ENCODE peak calls at places on chromosomes 7 and 10, in five cellular contexts. O, Q, C, L and P are unnamed samples. For H3K9me3 and H3K27me3, the result is how much of the 10 kb centered on the place peaks cover.

GRCh38 chr10:1089017-1089689 is 33.0 kb downstream of the WDR37 start:
- DNase-seq in Q (no peak), O (no peak), L (no peak), C (no peak), P (no peak)

GRCh38 chr10:124156524-124157225 is 63.3 kb upstream of the CHST15 start:
- DNase-seq in O (no peak), Q (no peak), L (peak), C (peak), P (no peak)

GRCh38 chr10:59589721-59590120 is 119.9 kb downstream of the SLC16A9 start:
- DNase-seq in L (no peak), Q (no peak), O (no peak), C (no peak), P (no peak)

GRCh38 chr10:99996934-99997648 is 12.7 kb downstream of the DNMBP start:
- DNase-seq in O (no peak), L (no peak), C (peak), Q (no peak), P (peak)

GRCh38 chr7:112084506-112084905 is 121.7 kb downstream of the DOCK4 start:
- DNase-seq in Q (no peak), L (peak), C (peak), O (no peak), P (peak)

GRCh38 chr7:116211006-116211912 is 920 bp downstream of the TES start:
- DNase-seq in C (peak), O (peak), L (peak), Q (peak), P (peak)

GRCh38 chr10:102230264-102230860 is 4.3 kb downstream of the ELOVL3 start:
- DNase-seq in O (peak), L (peak), Q (no peak), C (peak), P (peak)

GRCh38 chr10:25028711-25029110 is 12.3 kb downstream of the THNSL1 start:
- DNase-seq in C (no peak), Q (no peak), O (no peak), L (no peak), P (no peak)

GRCh38 chr7:50644114-50644513 is 78.9 kb upstream of the DDC start:
- DNase-seq in Q (no peak), O (no peak), C (no peak), L (no peak), P (no peak)

GRCh38 chr7:3574386-3574785 is 273.3 kb downstream of the SDK1 start:
- DNase-seq in C (no peak), O (no peak), L (no peak), Q (no peak), P (no peak)

GRCh38 chr10:43315535-43316245 is 48.8 kb upstream of the RASGEF1A start:
- DNase-seq in C (no peak), L (no peak), Q (no peak), O (no peak), P (no peak)

GRCh38 chr10:103842605-103843004 is 12.8 kb downstream of the SH3PXD2A start:
- DNase-seq in L (no peak), O (no peak), Q (no peak), C (no peak), P (no peak)

GRCh38 chr7:43647772-43648643 is 65.1 kb downstream of the STK17A start:
- DNase-seq in Q (peak), O (no peak), C (peak), L (peak), P (peak)

GRCh38 chr10:88733215-88733614 is 26.6 kb upstream of the LIPN start:
- DNase-seq in Q (no peak), C (no peak), L (no peak), O (no peak), P (no peak)

GRCh38 chr7:149559711-149560110 is 62.1 kb upstream of the ZNF746 start:
- DNase-seq in L (peak), O (no peak), C (peak), Q (no peak), P (peak)

GRCh38 chr10:8817303-8817702 is 762.8 kb downstream of the GATA3 start:
- DNase-seq in Q (no peak), O (no peak), C (peak), L (no peak), P (no peak)

GRCh38 chr10:91210014-91210413 is 10.4 kb upstream of the PCGF5 start:
- DNase-seq in C (no peak), L (no peak), Q (no peak), O (no peak), P (no peak)

GRCh38 chr7:43648725-43649406 is 66.0 kb downstream of the STK17A start:
- DNase-seq in O (no peak), L (peak), C (peak), Q (no peak), P (peak)

GRCh38 chr10:27794157-27794556 is 48.5 kb upstream of the MKX start:
- DNase-seq in O (no peak), L (peak), C (no peak), Q (no peak), P (no peak)

GRCh38 chr7:23531794-23532489 is at the start of gene TRA2A:
- DNase-seq in L (peak), O (peak), C (peak), Q (peak), P (peak)

GRCh38 chr7:27196287-27196739 is 3.6 kb downstream of the HOXA13 start:
- DNase-seq in L (peak), O (peak), Q (peak), C (peak), P (peak)

GRCh38 chr7:94301024-94301588 is 93.6 kb upstream of the COL1A2 start:
- DNase-seq in C (peak), L (peak), O (peak), Q (peak), P (peak)

GRCh38 chr10:93680414-93681047 is 21.9 kb downstream of the FRA10AC1 start:
- DNase-seq in O (no peak), Q (peak), L (peak), C (peak), P (peak)

GRCh38 chr10:50216894-50217293 is 34.4 kb downstream of the ASAH2 start:
- DNase-seq in Q (no peak), L (peak), C (no peak), O (no peak), P (peak)

GRCh38 chr10:114393886-114394285 is 10.4 kb downstream of the AFAP1L2 start:
- DNase-seq in C (no peak), L (no peak), Q (no peak), O (no peak), P (no peak)

GRCh38 chr7:134777908-134778580 is 1.4 kb upstream of the CALD1 start:
- DNase-seq in O (no peak), Q (no peak), L (peak), C (peak), P (peak)

GRCh38 chr10:61097026-61097425 is 153.0 kb upstream of the RHOBTB1 start:
- DNase-seq in O (no peak), L (peak), C (no peak), Q (no peak), P (no peak)

GRCh38 chr7:66265566-66265965 is 60.4 kb downstream of the TPST1 start:
- DNase-seq in Q (no peak), L (peak), O (no peak), C (peak), P (peak)

GRCh38 chr7:80581472-80581871 is 57.0 kb upstream of the CD36 start:
- DNase-seq in Q (no peak), L (no peak), C (no peak), O (peak), P (no peak)

GRCh38 chr7:106057204-106057961 is 54.7 kb downstream of the SYPL1 start:
- DNase-seq in C (no peak), O (no peak), L (no peak), Q (no peak), P (no peak)

GRCh38 chr10:9302142-9302746 is 1247.8 kb downstream of the GATA3 start:
- DNase-seq in L (peak), O (no peak), Q (peak), C (peak), P (peak)

GRCh38 chr10:50373821-50374501 is 122.6 kb upstream of the ASAH2 start:
- DNase-seq in Q (no peak), L (peak), O (no peak), C (no peak), P (peak)

GRCh38 chr10:89655722-89656121 is 10.7 kb upstream of the PANK1 start:
- DNase-seq in Q (no peak), L (no peak), O (no peak), C (no peak), P (no peak)

GRCh38 chr10:133438711-133439273 is 14.4 kb upstream of the SPRN start:
- DNase-seq in C (no peak), O (no peak), L (peak), Q (peak), P (peak)

GRCh38 chr7:119724041-119724792 is 548.8 kb upstream of the KCND2 start:
- DNase-seq in O (no peak), L (no peak), Q (no peak), C (no peak), P (no peak)

GRCh38 chr10:113132651-113133088 is 182.6 kb downstream of the TCF7L2 start:
- DNase-seq in L (peak), Q (no peak), C (peak), O (no peak), P (peak)

GRCh38 chr10:91574236-91574635 is 58.6 kb downstream of the PPP1R3C start:
- DNase-seq in C (no peak), Q (no peak), O (no peak), L (no peak), P (no peak)

GRCh38 chr7:1695800-1696454 is 25.9 kb downstream of the ELFN1 start:
- DNase-seq in O (peak), L (no peak), C (no peak), Q (no peak), P (no peak)

GRCh38 chr10:3398825-3399646 is 226.5 kb upstream of the PITRM1 start:
- DNase-seq in O (peak), Q (no peak), L (peak), C (no peak), P (no peak)

GRCh38 chr7:54426406-54426805 is 115.8 kb upstream of the VSTM2A start:
- DNase-seq in C (no peak), Q (no peak), O (no peak), L (no peak), P (no peak)
- H3K9me3 ChIP-seq in C (under half), Q (under half), O (under half), L (under half), P (under half)

DNA sequence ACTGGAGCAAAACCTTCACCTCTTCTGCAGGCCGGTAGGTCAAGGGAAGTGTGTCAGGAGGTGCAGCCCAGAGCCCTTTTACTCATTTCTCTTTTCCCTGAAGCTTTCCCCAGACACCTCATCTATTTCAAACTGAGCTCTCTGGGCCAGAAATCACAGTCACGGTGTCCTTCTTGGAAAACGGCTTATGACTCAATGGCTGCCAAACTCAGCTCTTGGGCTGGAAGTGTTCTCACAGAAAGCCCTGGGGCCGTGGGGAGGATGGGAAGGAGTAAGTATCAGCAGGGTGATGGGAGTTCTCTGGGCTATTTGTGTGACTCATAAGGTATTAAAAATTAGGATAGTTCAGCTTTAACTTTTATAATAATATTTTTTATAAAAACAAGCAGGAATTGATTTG is 187.5 kb upstream of the TMEM72 start:
- DNase-seq in Q (no peak), O (peak), C (no peak), L (peak), P (peak)
- H3K27me3 ChIP-seq in Q (under half), O (under half), C (under half), L (under half), P (under half)

DNA sequence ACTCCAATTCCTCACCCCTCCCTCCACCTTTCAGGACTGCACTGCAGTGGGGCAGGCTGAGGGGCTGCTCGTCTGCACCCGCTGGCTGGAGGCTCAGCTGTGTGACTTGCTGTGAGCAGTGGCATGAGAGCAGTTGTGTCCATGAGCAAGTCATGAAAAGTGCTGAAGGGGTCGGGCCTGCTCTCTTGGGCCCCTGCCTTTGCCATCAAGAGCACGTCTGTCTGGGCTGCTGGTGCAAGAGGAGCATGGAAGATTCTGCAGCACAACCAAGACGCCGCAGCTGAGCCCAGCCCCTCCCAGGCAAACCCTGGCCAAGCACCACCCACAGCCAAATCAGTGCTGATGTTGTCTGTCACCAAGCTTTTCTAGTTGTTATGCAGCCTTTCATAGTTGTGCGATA is 284.3 kb downstream of the TCERG1L start:
- DNase-seq in L (no peak), Q (no peak), C (no peak), O (no peak), P (no peak)
- H3K9me3 ChIP-seq in L (under half), Q (under half), C (under half), O (under half), P (under half)

GRCh38 chr10:14259696-14260595 is 70.8 kb downstream of the FRMD4A start:
- DNase-seq in L (no peak), Q (no peak), O (no peak), C (peak), P (peak)

GRCh38 chr10:14263041-14263440 is 67.7 kb downstream of the FRMD4A start:
- DNase-seq in Q (no peak), L (no peak), O (no peak), C (no peak), P (no peak)

GRCh38 chr10:14265709-14266108 is 65.0 kb downstream of the FRMD4A start:
- DNase-seq in Q (no peak), L (no peak), C (no peak), O (no peak), P (no peak)

GRCh38 chr10:14261341-14261740 is 69.4 kb downstream of the FRMD4A start:
- DNase-seq in L (no peak), O (no peak), C (no peak), Q (no peak), P (no peak)
- H3K27me3 ChIP-seq in L (under half), O (under half), C (half or more), Q (under half), P (under half)

GRCh38 chr10:29438271-29438670 is 149.4 kb downstream of the LYZL1 start:
- DNase-seq in C (no peak), O (no peak), Q (no peak), L (no peak), P (no peak)
- H3K9me3 ChIP-seq in C (under half), O (under half), Q (under half), L (under half), P (under half)

GRCh38 chr7:7438851-7439250 is 96.8 kb downstream of the COL28A1 start:
- DNase-seq in C (peak), O (no peak), L (peak), Q (peak), P (peak)

GRCh38 chr7:7432979-7433378 is 102.7 kb downstream of the COL28A1 start:
- DNase-seq in L (no peak), C (no peak), O (no peak), Q (no peak), P (no peak)

GRCh38 chr7:7433736-7434260 is 101.9 kb downstream of the COL28A1 start:
- DNase-seq in Q (no peak), L (no peak), O (no peak), C (no peak), P (peak)

GRCh38 chr7:7435978-7436377 is 99.7 kb downstream of the COL28A1 start:
- DNase-seq in L (no peak), O (no peak), Q (no peak), C (no peak), P (no peak)

DNA sequence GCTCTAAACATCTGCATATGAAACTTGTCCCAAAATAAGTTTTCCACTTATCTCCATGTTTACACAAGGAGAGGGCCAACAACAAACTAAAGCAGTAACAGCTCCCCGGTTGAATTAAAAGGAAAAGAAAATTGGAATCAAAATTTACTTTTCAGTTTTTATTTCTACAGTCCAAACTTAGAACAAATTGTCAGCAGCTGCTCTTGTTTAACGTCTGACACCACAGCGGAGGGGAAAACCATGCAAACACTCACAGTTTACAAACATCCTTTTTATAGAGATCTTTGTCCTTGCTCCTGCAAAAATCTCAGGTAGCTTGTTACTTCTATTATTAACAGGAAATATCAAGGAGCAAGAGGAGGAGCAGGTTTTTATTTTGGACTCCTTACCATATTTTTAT is 101.3 kb downstream of the COL28A1 start:
- DNase-seq in C (no peak), O (no peak), L (no peak), Q (no peak), P (no peak)
- H3K27me3 ChIP-seq in C (under half), O (under half), L (under half), Q (under half), P (under half)

GRCh38 chr7:28977881-28978280 is 19.8 kb upstream of the TRIL start:
- DNase-seq in O (no peak), Q (no peak), C (no peak), L (no peak), P (no peak)

GRCh38 chr7:28975987-28976386 is 17.9 kb upstream of the TRIL start:
- DNase-seq in C (no peak), L (no peak), O (no peak), Q (no peak), P (no peak)

GRCh38 chr7:28973591-28973990 is 15.5 kb upstream of the TRIL start:
- DNase-seq in C (no peak), Q (no peak), L (no peak), O (no peak), P (no peak)
- H3K9me3 ChIP-seq in C (half or more), Q (under half), L (under half), O (under half), P (half or more)